ENCODE peak calls at places on chromosome 6, in seven cellular contexts. L is transverse colon, Y is breast epithelium, W is uterus, C is HepG2, O is heart left ventricle, U is body of pancreas. D is an unnamed sample. For H3K27me3, the result is how much of the 10 kb centered on the place peaks cover.

GRCh38 chr6:125197795-125198269 is 44.3 kb downstream of the TPD52L1 start:
- DNase-seq in Y (peak), W (peak), O (peak), U (peak), L (peak), C (no peak), D (no peak)

GRCh38 chr6:100553243-100553642 is 88.5 kb upstream of the SIM1 start:
- DNase-seq in Y (no peak), C (no peak), O (no peak), W (no peak), U (no peak), L (no peak), D (no peak)

GRCh38 chr6:117167520-117168271 is 97.7 kb upstream of the VGLL2 start:
- DNase-seq in W (no peak), U (peak), O (peak), L (no peak), C (no peak), Y (no peak), D (no peak)

GRCh38 chr6:6587696-6588063 is 840 bp upstream of the LY86 start:
- DNase-seq in L (no peak), W (no peak), U (no peak), C (no peak), Y (no peak), O (no peak), D (no peak)

GRCh38 chr6:170226647-170227046 is 64.2 kb downstream of the DLL1 start:
- DNase-seq in C (no peak), L (no peak), W (no peak), U (peak), O (no peak), Y (no peak), D (no peak)

GRCh38 chr6:34100788-34101187 is 45.1 kb downstream of the GRM4 start:
- DNase-seq in O (no peak), Y (no peak), U (no peak), C (no peak), L (no peak), W (no peak), D (no peak)

GRCh38 chr6:18431581-18431980 is 44.4 kb downstream of the RNF144B start:
- DNase-seq in O (no peak), Y (no peak), L (no peak), W (no peak), C (no peak), U (no peak), D (no peak)

GRCh38 chr6:169854813-169855212 is 103.4 kb downstream of the ERMARD start:
- DNase-seq in O (no peak), W (no peak), C (no peak), Y (no peak), U (no peak), L (no peak), D (no peak)

GRCh38 chr6:74091133-74091793 is 395.3 kb downstream of the CD109 start:
- DNase-seq in Y (no peak), C (peak), U (no peak), L (no peak), W (no peak), O (no peak), D (no peak)

GRCh38 chr6:166660157-166660686 is 33.2 kb upstream of the RPS6KA2 start:
- DNase-seq in Y (no peak), L (no peak), O (no peak), C (peak), W (no peak), U (no peak), D (no peak)

GRCh38 chr6:93575495-93575894 is 156.1 kb upstream of the EPHA7 start:
- DNase-seq in Y (no peak), W (no peak), U (no peak), L (no peak), C (no peak), O (no peak), D (no peak)

GRCh38 chr6:168607272-168608112 is 166.5 kb downstream of the SMOC2 start:
- DNase-seq in O (no peak), Y (no peak), W (peak), U (no peak), C (no peak), L (no peak), D (no peak)

GRCh38 chr6:121838842-121839241 is 403.4 kb downstream of the GJA1 start:
- DNase-seq in C (no peak), Y (peak), U (no peak), W (no peak), L (no peak), O (peak), D (no peak)

GRCh38 chr6:28884423-28885148 is 39.2 kb downstream of the TRIM27 start:
- DNase-seq in U (no peak), O (no peak), L (no peak), W (no peak), Y (no peak), C (peak), D (no peak)

GRCh38 chr6:168640738-168641137 is 199.8 kb downstream of the SMOC2 start:
- DNase-seq in C (no peak), O (no peak), U (no peak), W (peak), L (no peak), Y (no peak), D (no peak)

GRCh38 chr6:160039441-160039840 is 70.6 kb downstream of the IGF2R start:
- DNase-seq in U (no peak), Y (no peak), O (no peak), C (no peak), W (no peak), L (no peak), D (no peak)

GRCh38 chr6:28354688-28355554 is 5.2 kb downstream of the ZKSCAN3 start:
- DNase-seq in Y (no peak), U (no peak), C (no peak), O (no peak), W (no peak), L (no peak), D (no peak)

GRCh38 chr6:30213654-30213998 is 420 bp upstream of the TRIM26 start:
- DNase-seq in Y (no peak), U (no peak), C (no peak), L (no peak), W (no peak), O (no peak), D (no peak)

GRCh38 chr6:36967301-36967700 is 12.8 kb downstream of the PI16 start:
- DNase-seq in U (no peak), C (no peak), W (no peak), L (no peak), O (no peak), Y (no peak), D (no peak)

GRCh38 chr6:108166664-108167448 is 1.0 kb downstream of the NR2E1 start:
- DNase-seq in L (no peak), W (no peak), U (no peak), C (no peak), O (no peak), Y (no peak), D (no peak)

GRCh38 chr6:15528870-15529269 is 134.0 kb downstream of the DTNBP1 start:
- DNase-seq in L (no peak), Y (no peak), U (no peak), O (no peak), W (no peak), C (no peak), D (no peak)

GRCh38 chr6:15530411-15530810 is 132.4 kb downstream of the DTNBP1 start:
- DNase-seq in Y (no peak), W (no peak), U (no peak), L (no peak), O (no peak), C (no peak), D (no peak)

GRCh38 chr6:15526129-15526764 is 136.6 kb downstream of the DTNBP1 start:
- DNase-seq in C (peak), W (no peak), Y (no peak), L (no peak), U (no peak), O (no peak), D (no peak)

GRCh38 chr6:15524736-15525401 is 138.0 kb downstream of the DTNBP1 start:
- DNase-seq in U (no peak), L (no peak), Y (no peak), O (no peak), C (no peak), W (no peak), D (no peak)

DNA sequence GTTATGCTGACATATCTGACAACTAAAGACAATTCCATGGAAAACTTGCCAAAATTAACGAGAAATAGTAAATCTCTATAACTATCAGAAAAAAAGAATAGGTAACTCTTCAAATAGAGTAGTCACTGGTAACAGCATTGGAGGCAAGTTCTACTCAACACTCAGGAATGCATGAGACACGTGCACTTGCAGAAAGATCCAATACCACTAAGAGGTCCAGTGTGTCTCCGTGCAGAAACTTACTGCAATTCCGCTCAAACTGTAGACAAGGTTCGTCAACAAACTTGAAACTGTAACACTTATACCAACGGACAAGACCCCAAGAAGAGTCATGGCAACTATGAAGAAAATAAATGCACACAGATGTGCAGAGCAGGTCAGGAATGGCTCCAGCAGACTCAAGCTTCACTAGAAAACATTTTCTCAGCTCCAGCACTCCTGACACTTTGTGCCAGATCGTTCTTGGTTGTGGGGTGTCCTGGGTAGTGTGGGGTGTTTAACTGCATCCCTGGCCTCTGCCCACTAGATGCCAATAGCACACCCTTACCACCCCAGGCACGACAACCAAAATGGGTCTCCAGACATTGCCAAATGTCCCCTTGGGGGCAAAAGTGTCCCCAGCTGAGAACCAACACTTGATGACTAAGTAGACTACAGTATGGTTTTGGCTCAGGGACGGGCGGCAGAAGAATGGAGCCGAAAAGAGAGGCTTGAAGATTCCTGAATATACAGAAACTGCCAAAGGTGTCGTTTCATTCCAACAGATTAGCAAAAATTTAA is 134.8 kb downstream of the DTNBP1 start:
- DNase-seq in O (no peak), L (no peak), U (no peak), Y (no peak), C (no peak), W (no peak), D (no peak)
- TF ChIP-seq POLR2A in O (no peak), L (no peak), U (no peak), Y (no peak), C (no peak), W (no peak), D (no peak)

GRCh38 chr6:1096967-1097765 is 214.7 kb upstream of the FOXQ1 start:
- DNase-seq in U (no peak), C (no peak), Y (no peak), W (no peak), L (no peak), O (no peak), D (no peak)
- H3K27me3 ChIP-seq in U (under half), C (under half), Y (under half), W (under half), L (under half), O (under half), D (under half)

GRCh38 chr6:24774696-24775519 is at the start of gene GMNN:
- DNase-seq in L (peak), U (peak), C (peak), W (peak), O (peak), Y (peak), D (peak)
- TF ChIP-seq POLR2A in L (peak), U (peak), C (peak), W (peak), O (no peak), Y (peak), D (no peak)

GRCh38 chr6:40476673-40477072 is 110.5 kb downstream of the LRFN2 start:
- DNase-seq in L (no peak), W (no peak), U (no peak), O (peak), C (no peak), Y (no peak), D (no peak)
- H3K27me3 ChIP-seq in L (under half), W (under half), U (under half), O (under half), C (under half), Y (under half), D (under half)

DNA sequence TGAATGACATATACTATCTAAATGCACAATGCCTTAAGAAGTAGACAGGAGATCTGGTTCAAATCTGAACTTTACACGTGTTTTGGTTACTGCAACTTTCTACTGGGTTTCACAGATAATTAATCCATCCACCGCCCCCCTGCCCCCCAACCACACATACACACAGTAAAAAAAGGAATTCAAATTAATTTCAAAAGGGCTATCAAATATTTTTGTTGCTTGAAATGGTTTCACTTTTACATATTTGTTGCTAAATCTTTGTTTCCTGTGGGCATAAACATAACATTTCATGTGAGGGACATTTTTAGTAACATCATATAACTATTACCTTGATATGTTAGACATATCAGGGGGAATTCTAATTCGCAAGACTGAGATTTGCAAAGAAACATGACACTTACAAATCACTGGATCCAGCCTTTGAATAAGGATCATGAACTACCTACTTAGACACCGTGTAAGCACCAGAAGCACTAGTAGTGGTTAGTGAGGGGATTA is 7.5 kb downstream of the NEDD9 start:
- DNase-seq in L (no peak), Y (no peak), O (no peak), C (no peak), U (no peak), W (no peak), D (no peak)
- TF ChIP-seq POLR2A in L (no peak), Y (no peak), O (no peak), C (no peak), U (no peak), W (no peak), D (no peak)

DNA sequence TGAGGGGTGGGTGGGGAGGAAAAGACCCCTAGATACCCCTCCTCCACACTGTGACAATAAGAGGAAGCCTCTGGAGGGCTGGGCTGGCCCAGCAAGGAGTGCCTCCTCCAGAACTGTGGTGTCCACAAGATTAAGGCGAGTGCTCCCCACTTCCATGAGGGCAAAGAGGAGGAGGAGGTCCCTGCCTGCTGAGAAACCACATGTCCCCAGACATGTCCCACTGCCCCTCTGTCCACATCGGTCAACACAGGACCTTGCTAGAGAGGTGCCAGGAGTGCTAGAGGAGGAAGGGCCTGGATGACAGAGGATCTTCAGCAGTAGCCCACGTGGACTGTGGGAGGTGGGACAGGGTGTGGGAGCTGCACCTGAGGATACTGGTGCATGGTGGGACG is 3.1 kb downstream of the RAET1G start:
- DNase-seq in O (no peak), L (no peak), Y (no peak), U (no peak), W (peak), C (no peak), D (no peak)
- H3K27me3 ChIP-seq in O (under half), L (under half), Y (under half), U (under half), W (under half), C (half or more), D (under half)

DNA sequence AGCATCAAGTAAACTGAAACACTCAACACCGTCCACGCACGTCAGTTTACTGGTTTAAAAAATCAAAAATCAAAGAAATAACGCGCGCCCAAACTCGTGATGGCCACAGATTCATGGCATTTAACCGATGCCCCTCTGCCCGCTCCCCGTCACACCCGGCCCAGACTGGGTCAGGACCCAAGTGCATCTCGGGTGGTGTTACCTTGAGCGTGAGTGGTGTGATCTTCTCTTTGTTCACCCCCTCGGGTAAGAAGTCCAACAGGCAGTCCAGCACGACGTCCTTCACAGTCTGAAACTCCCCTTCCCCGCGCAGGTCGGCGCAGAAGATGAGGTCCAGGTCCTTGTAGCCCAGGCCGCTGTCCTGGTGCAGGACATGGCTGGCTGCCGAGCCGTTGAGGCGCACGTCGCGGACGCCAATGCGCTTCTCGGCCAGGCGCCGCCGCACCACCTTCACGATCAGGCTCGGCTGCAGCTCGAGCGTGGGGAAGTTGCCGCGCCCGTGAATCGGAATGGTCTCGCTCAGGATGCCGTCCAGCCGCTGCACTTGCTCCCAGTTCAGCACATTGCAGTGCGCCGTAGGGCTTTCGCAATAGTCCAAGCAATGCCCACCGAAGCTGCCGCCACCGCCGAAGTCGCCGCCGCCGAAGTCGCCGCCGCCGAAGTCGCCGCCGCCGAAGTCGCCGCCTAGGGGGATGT is 945 bp downstream of the TENT5A start:
- DNase-seq in C (peak), W (peak), O (peak), Y (peak), L (peak), U (peak), D (peak)
- TF ChIP-seq POLR2A in C (no peak), W (no peak), O (no peak), Y (no peak), L (no peak), U (peak), D (no peak)

GRCh38 chr6:113558966-113559365 is 298.2 kb upstream of the MARCKS start:
- DNase-seq in U (no peak), L (no peak), C (no peak), O (no peak), Y (no peak), W (no peak), D (no peak)
- H3K27me3 ChIP-seq in U (under half), L (under half), C (under half), O (under half), Y (under half), W (under half), D (under half)

D was measured in esophagus squamous epithelium.